ENCODE peak calls at places on chromosome 4, in five cellular contexts. F is NCI-H1092, P is pancreas, Q is GM18507, V is SIG-M5. Y is an unnamed sample.

GRCh38 chr4:98181815-98182214 is 38.5 kb upstream of the STPG2 start:
- DNase-seq in F (no peak), P (no peak), Q (no peak), V (no peak), Y (no peak)

GRCh38 chr4:153676984-153677383 is 7.1 kb upstream of the TLR2 start:
- DNase-seq in F (no peak), P (no peak), Q (no peak), V (no peak), Y (no peak)

GRCh38 chr4:111499291-111499690 is 646.0 kb upstream of the FAM241A start:
- DNase-seq in F (no peak), P (no peak), Q (no peak), V (no peak), Y (no peak)

GRCh38 chr4:54908744-54909143 is 216.7 kb downstream of the KDR start:
- DNase-seq in F (no peak), P (no peak), Q (no peak), V (no peak), Y (no peak)

GRCh38 chr4:182449186-182449880 is 206.1 kb downstream of the TENM3 start:
- DNase-seq in F (no peak), P (no peak), Q (no peak), V (no peak), Y (no peak)

GRCh38 chr4:47289805-47290204 is 173.7 kb downstream of the COMMD8 start:
- DNase-seq in F (no peak), P (no peak), Q (no peak), V (no peak), Y (no peak)

GRCh38 chr4:63921561-63921960 is 487.7 kb downstream of the TECRL start:
- DNase-seq in F (no peak), P (peak; percentile 22), Q (no peak), V (no peak), Y (peak; percentile 33)

GRCh38 chr4:111847256-111848108 is 297.8 kb upstream of the FAM241A start:
- DNase-seq in F (no peak), P (no peak), Q (no peak), V (no peak), Y (no peak)

GRCh38 chr4:1744552-1744951 is 23.2 kb downstream of the TACC3 start:
- DNase-seq in F (no peak), P (no peak), Q (no peak), V (no peak), Y (no peak)

GRCh38 chr4:109703664-109704351 is 563 bp upstream of the CASP6 start:
- DNase-seq in F (no peak), P (no peak), Q (no peak), V (no peak), Y (no peak)

GRCh38 chr4:3371581-3372001 is 70.2 kb upstream of the HGFAC start:
- DNase-seq in F (no peak), P (no peak), Q (no peak), V (no peak), Y (no peak)

GRCh38 chr4:186761281-186761897 is 37.7 kb upstream of the FAT1 start:
- DNase-seq in F (no peak), P (no peak), Q (no peak), V (no peak), Y (no peak)

GRCh38 chr4:183765121-183765990 is 106.3 kb downstream of the TRAPPC11 start:
- DNase-seq in F (no peak), P (no peak), Q (no peak), V (no peak), Y (no peak)

GRCh38 chr4:16794816-16795445 is 103.5 kb downstream of the LDB2 start:
- DNase-seq in F (no peak), P (no peak), Q (no peak), V (no peak), Y (no peak)

GRCh38 chr4:98720871-98721480 is 62.6 kb upstream of the TSPAN5 start:
- DNase-seq in F (no peak), P (no peak), Q (no peak), V (no peak), Y (no peak)